ENCODE peak calls at places on chromosomes 2 and 18, in five cellular contexts. One of them, this sample, is unnamed.

GRCh38 chr2:30221531-30221930 is 9.8 kb upstream of the LBH start:
- DNase-seq in NCI-H446 treated with DMSO at 0.1 percent for 48 hours: no peak
- DNase-seq in activated T-cell treated with anti-CD3 and anti-CD28 coated beads, Interleukin-2, amount 50 U/mL, for 24 hours: no peak
- DNase-seq in AG04450: no peak
- DNase-seq in WTC11: no peak
- DNase-seq in this sample: no peak

GRCh38 chr2:163736433-163737168 is 793 bp upstream of the FIGN start:
- DNase-seq in activated T-cell treated with anti-CD3 and anti-CD28 coated beads, Interleukin-2, amount 50 U/mL, for 24 hours: no peak
- DNase-seq in WTC11: peak; percentile 80
- DNase-seq in NCI-H446 treated with DMSO at 0.1 percent for 48 hours: no peak
- DNase-seq in AG04450: no peak
- DNase-seq in this sample: no peak

GRCh38 chr2:184154438-184154837 is 443.9 kb upstream of the ZNF804A start:
- DNase-seq in WTC11: no peak
- DNase-seq in activated T-cell treated with anti-CD3 and anti-CD28 coated beads, Interleukin-2, amount 50 U/mL, for 24 hours: no peak
- DNase-seq in NCI-H446 treated with DMSO at 0.1 percent for 48 hours: no peak
- DNase-seq in AG04450: no peak
- DNase-seq in this sample: no peak

GRCh38 chr2:240387669-240388358 is 47.6 kb upstream of the GPC1 start:
- DNase-seq in WTC11: no peak
- DNase-seq in AG04450: peak; percentile 91
- DNase-seq in activated T-cell treated with anti-CD3 and anti-CD28 coated beads, Interleukin-2, amount 50 U/mL, for 24 hours: no peak
- DNase-seq in NCI-H446 treated with DMSO at 0.1 percent for 48 hours: no peak
- DNase-seq in this sample: peak; percentile 69

GRCh38 chr18:9775172-9775571 is 67.1 kb downstream of the RAB31 start:
- DNase-seq in AG04450: no peak
- DNase-seq in activated T-cell treated with anti-CD3 and anti-CD28 coated beads, Interleukin-2, amount 50 U/mL, for 24 hours: no peak
- DNase-seq in NCI-H446 treated with DMSO at 0.1 percent for 48 hours: no peak
- DNase-seq in WTC11: no peak
- DNase-seq in this sample: no peak

GRCh38 chr18:7902399-7902839 is 335.3 kb downstream of the PTPRM start:
- DNase-seq in AG04450: peak; percentile 96
- DNase-seq in activated T-cell treated with anti-CD3 and anti-CD28 coated beads, Interleukin-2, amount 50 U/mL, for 24 hours: no peak
- DNase-seq in NCI-H446 treated with DMSO at 0.1 percent for 48 hours: no peak
- DNase-seq in WTC11: no peak
- DNase-seq in this sample: no peak

GRCh38 chr2:56210291-56210690 is 26.5 kb downstream of the CCDC85A start:
- DNase-seq in NCI-H446 treated with DMSO at 0.1 percent for 48 hours: no peak
- DNase-seq in AG04450: no peak
- DNase-seq in WTC11: no peak
- DNase-seq in activated T-cell treated with anti-CD3 and anti-CD28 coated beads, Interleukin-2, amount 50 U/mL, for 24 hours: no peak
- DNase-seq in this sample: no peak

GRCh38 chr18:13313006-13313661 is 94.6 kb downstream of the LDLRAD4 start:
- DNase-seq in AG04450: no peak
- DNase-seq in WTC11: no peak
- DNase-seq in NCI-H446 treated with DMSO at 0.1 percent for 48 hours: no peak
- DNase-seq in activated T-cell treated with anti-CD3 and anti-CD28 coated beads, Interleukin-2, amount 50 U/mL, for 24 hours: peak; percentile 49
- DNase-seq in this sample: no peak

GRCh38 chr2:237877576-237878307 is 18.3 kb downstream of the RAMP1 start:
- DNase-seq in activated T-cell treated with anti-CD3 and anti-CD28 coated beads, Interleukin-2, amount 50 U/mL, for 24 hours: no peak
- DNase-seq in AG04450: no peak
- DNase-seq in NCI-H446 treated with DMSO at 0.1 percent for 48 hours: no peak
- DNase-seq in WTC11: no peak
- DNase-seq in this sample: no peak

GRCh38 chr18:58860747-58861224 is 3.9 kb upstream of the ZNF532 start:
- DNase-seq in activated T-cell treated with anti-CD3 and anti-CD28 coated beads, Interleukin-2, amount 50 U/mL, for 24 hours: no peak
- DNase-seq in AG04450: no peak
- DNase-seq in WTC11: no peak
- DNase-seq in NCI-H446 treated with DMSO at 0.1 percent for 48 hours: no peak
- DNase-seq in this sample: no peak

GRCh38 chr2:236178921-236179652 is 10.9 kb upstream of the GBX2 start:
- DNase-seq in WTC11: peak; percentile 30
- DNase-seq in AG04450: no peak
- DNase-seq in activated T-cell treated with anti-CD3 and anti-CD28 coated beads, Interleukin-2, amount 50 U/mL, for 24 hours: no peak
- DNase-seq in NCI-H446 treated with DMSO at 0.1 percent for 48 hours: no peak
- DNase-seq in this sample: no peak

GRCh38 chr2:219230201-219230540 is 565 bp downstream of the ANKZF1 start:
- DNase-seq in AG04450: no peak
- DNase-seq in activated T-cell treated with anti-CD3 and anti-CD28 coated beads, Interleukin-2, amount 50 U/mL, for 24 hours: peak; percentile 72
- DNase-seq in NCI-H446 treated with DMSO at 0.1 percent for 48 hours: no peak
- DNase-seq in WTC11: peak; percentile 45
- DNase-seq in this sample: no peak

GRCh38 chr2:214904634-214905033 is 95.2 kb upstream of the BARD1 start:
- DNase-seq in AG04450: no peak
- DNase-seq in WTC11: peak; percentile 16
- DNase-seq in NCI-H446 treated with DMSO at 0.1 percent for 48 hours: no peak
- DNase-seq in activated T-cell treated with anti-CD3 and anti-CD28 coated beads, Interleukin-2, amount 50 U/mL, for 24 hours: no peak
- DNase-seq in this sample: no peak

GRCh38 chr2:240672076-240672700 is 10.5 kb downstream of the AQP12B start:
- DNase-seq in activated T-cell treated with anti-CD3 and anti-CD28 coated beads, Interleukin-2, amount 50 U/mL, for 24 hours: no peak
- DNase-seq in NCI-H446 treated with DMSO at 0.1 percent for 48 hours: no peak
- DNase-seq in WTC11: no peak
- DNase-seq in AG04450: no peak
- DNase-seq in this sample: no peak

GRCh38 chr18:8471373-8471772 is 137.9 kb upstream of the RAB12 start:
- DNase-seq in WTC11: no peak
- DNase-seq in activated T-cell treated with anti-CD3 and anti-CD28 coated beads, Interleukin-2, amount 50 U/mL, for 24 hours: no peak
- DNase-seq in NCI-H446 treated with DMSO at 0.1 percent for 48 hours: no peak
- DNase-seq in AG04450: no peak
- DNase-seq in this sample: no peak

GRCh38 chr2:85585781-85586105 is 1.5 kb downstream of the VAMP5 start:
- DNase-seq in AG04450: no peak
- DNase-seq in WTC11: no peak
- DNase-seq in NCI-H446 treated with DMSO at 0.1 percent for 48 hours: no peak
- DNase-seq in activated T-cell treated with anti-CD3 and anti-CD28 coated beads, Interleukin-2, amount 50 U/mL, for 24 hours: no peak
- DNase-seq in this sample: no peak

GRCh38 chr18:10516078-10516477 is 9.7 kb upstream of the NAPG start:
- DNase-seq in activated T-cell treated with anti-CD3 and anti-CD28 coated beads, Interleukin-2, amount 50 U/mL, for 24 hours: no peak
- DNase-seq in WTC11: no peak
- DNase-seq in NCI-H446 treated with DMSO at 0.1 percent for 48 hours: no peak
- DNase-seq in AG04450: no peak
- DNase-seq in this sample: no peak

GRCh38 chr18:32722279-32722678 is 50.5 kb downstream of the KLHL14 start:
- DNase-seq in NCI-H446 treated with DMSO at 0.1 percent for 48 hours: no peak
- DNase-seq in activated T-cell treated with anti-CD3 and anti-CD28 coated beads, Interleukin-2, amount 50 U/mL, for 24 hours: no peak
- DNase-seq in AG04450: no peak
- DNase-seq in WTC11: no peak
- DNase-seq in this sample: no peak

GRCh38 chr2:86003967-86004366 is 101.7 kb downstream of the POLR1A start:
- DNase-seq in WTC11: no peak
- DNase-seq in activated T-cell treated with anti-CD3 and anti-CD28 coated beads, Interleukin-2, amount 50 U/mL, for 24 hours: no peak
- DNase-seq in AG04450: no peak
- DNase-seq in NCI-H446 treated with DMSO at 0.1 percent for 48 hours: no peak
- DNase-seq in this sample: no peak

GRCh38 chr2:213995400-213996105 is 415.3 kb upstream of the VWC2L start:
- DNase-seq in WTC11: no peak
- DNase-seq in AG04450: peak; percentile 52
- DNase-seq in activated T-cell treated with anti-CD3 and anti-CD28 coated beads, Interleukin-2, amount 50 U/mL, for 24 hours: no peak
- DNase-seq in NCI-H446 treated with DMSO at 0.1 percent for 48 hours: peak; percentile 18
- DNase-seq in this sample: peak; percentile 64

GRCh38 chr2:127674241-127675209 is 805 bp downstream of the LIMS2 start:
- DNase-seq in activated T-cell treated with anti-CD3 and anti-CD28 coated beads, Interleukin-2, amount 50 U/mL, for 24 hours: peak; percentile 42
- DNase-seq in WTC11: no peak
- DNase-seq in NCI-H446 treated with DMSO at 0.1 percent for 48 hours: no peak
- DNase-seq in AG04450: no peak
- DNase-seq in this sample: peak; percentile 71

GRCh38 chr2:169452080-169452479 is 27.2 kb upstream of the BBS5 start:
- DNase-seq in AG04450: no peak
- DNase-seq in WTC11: no peak
- DNase-seq in activated T-cell treated with anti-CD3 and anti-CD28 coated beads, Interleukin-2, amount 50 U/mL, for 24 hours: no peak
- DNase-seq in NCI-H446 treated with DMSO at 0.1 percent for 48 hours: peak; percentile 36
- DNase-seq in this sample: no peak

GRCh38 chr18:3664563-3665178 is 214.7 kb downstream of the TGIF1 start:
- DNase-seq in activated T-cell treated with anti-CD3 and anti-CD28 coated beads, Interleukin-2, amount 50 U/mL, for 24 hours: no peak
- DNase-seq in AG04450: no peak
- DNase-seq in NCI-H446 treated with DMSO at 0.1 percent for 48 hours: no peak
- DNase-seq in WTC11: no peak
- DNase-seq in this sample: no peak

GRCh38 chr2:210961249-210961648 is 404.9 kb downstream of the CPS1 start:
- DNase-seq in NCI-H446 treated with DMSO at 0.1 percent for 48 hours: no peak
- DNase-seq in WTC11: no peak
- DNase-seq in AG04450: no peak
- DNase-seq in activated T-cell treated with anti-CD3 and anti-CD28 coated beads, Interleukin-2, amount 50 U/mL, for 24 hours: no peak
- DNase-seq in this sample: no peak

This sample was measured in HS-27A.